ENCODE peak calls at places on chromosome 15, in four cellular contexts. Y is GM12865, S is HCT116, C is SJSA1. V is an unnamed sample.

GRCh38 chr15:56978898-56979662 is 60.6 kb downstream of the TCF12 start:
- DNase-seq in Y (no peak), C (no peak), S (no peak), V (peak; percentile 56)

GRCh38 chr15:42199126-42199525 is 9.0 kb downstream of the VPS39 start:
- DNase-seq in Y (no peak), C (no peak), S (no peak), V (no peak)

GRCh38 chr15:60162251-60162650 is 158.1 kb downstream of the FOXB1 start:
- DNase-seq in S (no peak), Y (no peak), C (no peak), V (peak; percentile 61)

GRCh38 chr15:64209680-64210334 is 47.0 kb upstream of the PPIB start:
- DNase-seq in S (peak; percentile 33), C (no peak), Y (peak; percentile 36), V (peak; percentile 3)

GRCh38 chr15:80041497-80042253 is 17.8 kb upstream of the ZFAND6 start:
- DNase-seq in C (no peak), Y (no peak), S (no peak), V (no peak)

GRCh38 chr15:57134877-57135276 is 216.4 kb downstream of the TCF12 start:
- DNase-seq in Y (no peak), C (no peak), S (no peak), V (no peak)

GRCh38 chr15:63066302-63066701 is 23.8 kb downstream of the TPM1 start:
- DNase-seq in C (no peak), S (no peak), Y (no peak), V (no peak)

GRCh38 chr15:45678459-45679178 is 43.8 kb downstream of the SQOR start:
- DNase-seq in S (no peak), C (no peak), Y (no peak), V (no peak)

GRCh38 chr15:60155661-60156060 is 151.6 kb downstream of the FOXB1 start:
- DNase-seq in S (no peak), C (no peak), Y (peak; percentile 17), V (no peak)

GRCh38 chr15:33402640-33403039 is 91.9 kb downstream of the RYR3 start:
- DNase-seq in S (no peak), C (no peak), Y (no peak), V (no peak)

GRCh38 chr15:36040173-36040572 is 494.2 kb upstream of the DPH6 start:
- DNase-seq in S (no peak), C (no peak), Y (no peak), V (no peak)

GRCh38 chr15:89090791-89091666 is 2.8 kb downstream of the ABHD2 start:
- DNase-seq in Y (peak; percentile 73), C (no peak), S (no peak), V (peak; percentile 92)

GRCh38 chr15:83158393-83158792 is 49.2 kb downstream of the HDGFL3 start:
- DNase-seq in C (no peak), S (no peak), Y (no peak), V (no peak)

GRCh38 chr15:88799341-88799740 is 3.9 kb upstream of the ACAN start:
- DNase-seq in Y (no peak), S (no peak), C (no peak), V (no peak)

GRCh38 chr15:82847703-82848102 is 38.3 kb downstream of the WHAMM start:
- DNase-seq in C (no peak), Y (no peak), S (no peak), V (no peak)

GRCh38 chr15:83837946-83838571 is 184.1 kb downstream of the ADAMTSL3 start:
- DNase-seq in Y (peak; percentile 27), C (no peak), S (peak; percentile 51), V (no peak)

GRCh38 chr15:47715856-47716445 is 1.4 kb upstream of the SEMA6D start:
- DNase-seq in S (no peak), Y (no peak), C (no peak), V (no peak)

GRCh38 chr15:67781061-67781460 is 44.2 kb upstream of the SKOR1 start:
- DNase-seq in S (no peak), Y (no peak), C (no peak), V (no peak)

GRCh38 chr15:67783303-67783702 is 42.0 kb upstream of the SKOR1 start:
- DNase-seq in Y (peak; percentile 90), C (no peak), S (no peak), V (no peak)

GRCh38 chr15:67782592-67782991 is 42.7 kb upstream of the SKOR1 start:
- DNase-seq in C (no peak), S (no peak), Y (no peak), V (no peak)

GRCh38 chr15:67784057-67784781 is 41.1 kb upstream of the SKOR1 start:
- DNase-seq in C (no peak), S (no peak), Y (peak; percentile 90), V (no peak)

GRCh38 chr15:67781907-67782559 is 43.3 kb upstream of the SKOR1 start:
- DNase-seq in C (no peak), Y (no peak), S (no peak), V (no peak)
- H3K4me3 ChIP-seq in C (no peak overlapping the region), Y (no peak overlapping the region), S (no peak overlapping the region), V (no peak overlapping the region)

DNA sequence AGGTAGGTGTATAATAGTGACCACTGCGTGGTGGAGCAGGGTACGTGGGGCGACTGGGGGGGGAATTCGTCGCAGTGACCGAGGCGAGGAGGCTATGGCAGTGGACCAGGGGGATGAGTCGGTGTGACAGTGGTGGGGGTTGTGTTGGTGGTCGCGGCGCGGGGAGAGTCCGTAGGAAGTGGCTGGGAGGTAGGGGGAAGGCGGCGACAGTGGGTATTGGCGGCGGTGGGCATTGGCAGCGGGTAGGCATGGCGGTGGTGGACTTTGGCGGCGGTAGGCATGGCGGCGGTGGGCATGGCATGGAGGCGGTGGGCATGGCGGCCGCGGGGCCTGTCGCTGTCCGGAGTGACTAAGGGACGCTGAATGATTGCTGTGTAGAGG is 752 bp downstream of the SNRPN start:
- DNase-seq in S (no peak), C (no peak), Y (peak; percentile 2), V (no peak)
- H3K4me3 ChIP-seq in S (no peak overlapping the region), C (peak overlapping the region; percentile 55), Y (peak overlapping the region; percentile 76), V (peak overlapping the region; percentile 96)

GRCh38 chr15:73928241-73928579 is 1.9 kb downstream of the LOXL1 start:
- DNase-seq in S (no peak), Y (no peak), C (no peak), V (no peak)
- H3K4me3 ChIP-seq in S (peak overlapping the region; percentile 57), Y (no peak overlapping the region), C (peak overlapping the region; percentile 42), V (peak overlapping the region; percentile 57)

DNA sequence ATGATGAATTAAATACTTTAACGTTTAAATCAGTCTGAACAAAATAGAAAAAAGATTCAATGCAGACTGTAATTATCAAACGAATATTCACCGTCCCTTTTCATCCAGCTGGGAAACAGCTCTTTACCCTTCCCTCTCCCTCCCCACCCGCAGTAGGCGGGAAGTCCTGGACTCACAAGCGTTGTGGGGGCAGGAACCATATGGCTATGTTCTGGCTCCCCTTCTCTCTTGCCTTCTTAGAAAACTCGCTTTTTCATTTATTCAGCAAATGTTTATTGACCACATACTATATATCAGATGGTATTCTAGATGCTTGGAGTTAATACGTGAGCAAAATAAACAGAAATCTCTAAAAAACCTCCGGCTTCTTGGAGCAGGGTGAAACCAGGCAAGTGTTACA is 715 bp upstream of the SCAPER start:
- DNase-seq in C (no peak), S (no peak), Y (no peak), V (no peak)
- H3K4me3 ChIP-seq in C (peak overlapping the region; percentile 84), S (no peak overlapping the region), Y (peak overlapping the region; percentile 70), V (peak overlapping the region; percentile 72)

DNA sequence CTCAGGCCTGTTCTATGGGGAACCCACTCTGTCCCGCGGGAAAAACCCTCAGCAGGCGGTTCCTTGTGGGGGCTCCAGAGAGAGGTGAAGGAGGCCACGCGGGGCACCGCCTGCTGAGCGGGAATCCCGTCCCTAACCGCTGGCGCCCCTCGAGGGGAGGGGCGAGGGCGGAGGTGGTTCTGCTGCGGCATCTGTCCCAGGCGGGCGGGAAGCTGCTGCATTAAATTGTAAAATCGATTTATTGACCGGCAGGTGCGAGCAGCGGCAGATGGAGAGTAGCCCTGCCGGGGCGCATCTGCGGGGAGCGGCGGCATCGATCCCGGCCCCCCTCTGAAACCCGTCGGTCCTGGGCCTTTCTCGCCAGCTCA is 3.7 kb upstream of the DLL4 start:
- DNase-seq in C (no peak), Y (no peak), S (no peak), V (no peak)
- H3K4me3 ChIP-seq in C (no peak overlapping the region), Y (no peak overlapping the region), S (no peak overlapping the region), V (no peak overlapping the region)

GRCh38 chr15:73930371-73930770 is 4.1 kb downstream of the LOXL1 start:
- DNase-seq in C (no peak), Y (no peak), S (no peak), V (no peak)
- H3K4me3 ChIP-seq in C (no peak overlapping the region), Y (no peak overlapping the region), S (no peak overlapping the region), V (no peak overlapping the region)

GRCh38 chr15:52085289-52085688 is 27.3 kb downstream of the BCL2L10 start:
- DNase-seq in S (no peak), C (no peak), Y (no peak), V (no peak)
- H3K4me3 ChIP-seq in S (no peak overlapping the region), C (no peak overlapping the region), Y (no peak overlapping the region), V (no peak overlapping the region)

GRCh38 chr15:69074843-69075224 is 60.3 kb downstream of the NOX5 start:
- DNase-seq in Y (no peak), C (no peak), S (no peak), V (peak; percentile 10)
- H3K4me3 ChIP-seq in Y (no peak overlapping the region), C (peak overlapping the region; percentile 47), S (peak overlapping the region; percentile 51), V (peak overlapping the region; percentile 55)

DNA sequence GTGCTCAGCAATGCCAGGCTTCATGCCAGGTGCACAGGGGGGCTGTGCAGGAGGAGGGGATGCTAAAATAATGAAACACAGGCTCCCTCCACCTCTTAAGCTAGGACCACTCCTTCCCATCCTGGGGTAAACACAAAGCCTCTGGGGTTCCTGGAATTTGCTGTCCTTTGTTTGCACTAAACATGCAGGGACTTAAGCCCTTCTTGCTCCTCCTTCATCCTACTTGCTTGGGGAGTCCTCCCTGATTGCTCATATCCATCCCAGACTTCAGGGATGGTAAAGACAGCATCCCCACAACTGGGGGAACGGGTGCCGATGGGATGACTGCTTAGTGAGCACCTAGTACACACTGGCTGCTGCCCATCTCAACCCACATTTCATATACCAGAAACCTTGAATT is 5.1 kb downstream of the LINGO1 start:
- DNase-seq in S (no peak), Y (no peak), C (no peak), V (no peak)
- H3K4me3 ChIP-seq in S (no peak overlapping the region), Y (no peak overlapping the region), C (no peak overlapping the region), V (no peak overlapping the region)

DNA sequence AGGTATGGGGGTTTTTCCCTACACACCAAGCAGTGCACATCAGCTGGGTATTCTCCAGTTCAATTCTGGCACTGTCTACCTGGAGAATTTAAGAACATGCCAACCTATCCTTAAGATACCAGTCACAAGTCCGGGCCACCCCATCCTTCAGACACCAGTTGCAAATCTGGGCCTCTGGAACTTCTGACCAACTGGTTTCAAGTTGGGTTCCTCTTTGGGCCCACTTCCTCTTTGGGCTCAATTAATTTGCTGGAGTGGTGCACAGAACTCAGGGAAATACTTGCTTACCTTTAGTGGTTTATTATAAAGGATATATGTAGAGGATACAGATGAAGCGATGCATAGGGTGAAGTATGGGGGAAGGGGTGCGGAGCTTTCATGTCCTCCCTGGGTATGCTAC is 25.3 kb downstream of the GLCE start:
- DNase-seq in Y (peak; percentile 9), S (no peak), C (no peak), V (no peak)
- H3K4me3 ChIP-seq in Y (no peak overlapping the region), S (no peak overlapping the region), C (no peak overlapping the region), V (no peak overlapping the region)

V was measured in LNCaP clone FGC.